ENCODE peak calls at places on chromosomes 16 and 17, in five cellular contexts. C is Karpas-422; F is CD4-positive, CD25-positive, alpha-beta regulatory T cell; M is stomach; V is thoracic aorta. Y is an unnamed sample.

GRCh38 chr17:335691-336090 is 16.9 kb downstream of the RPH3AL start:
- DNase-seq in C (peak), F (no peak), M (no peak), V (no peak), Y (peak)

GRCh38 chr16:10876799-10877341 is at the start of gene CIITA:
- DNase-seq in C (peak), F (peak), M (peak), V (peak), Y (no peak)

GRCh38 chr16:58563235-58563634 is 47.9 kb downstream of the SETD6 start:
- DNase-seq in C (no peak), F (no peak), M (no peak), V (no peak), Y (no peak)

GRCh38 chr16:66539628-66540469 is 10.1 kb downstream of the TK2 start:
- DNase-seq in C (no peak), F (no peak), M (no peak), V (no peak), Y (no peak)

GRCh38 chr16:88759245-88759975 is 25.6 kb downstream of the PIEZO1 start:
- DNase-seq in C (peak), F (peak), M (peak), V (no peak), Y (peak)

GRCh38 chr17:44204453-44204882 is 4.8 kb upstream of the ATXN7L3 start:
- DNase-seq in C (no peak), F (no peak), M (no peak), V (no peak), Y (no peak)

GRCh38 chr17:35084987-35085386 is 21.5 kb upstream of the RFFL start:
- DNase-seq in C (no peak), F (no peak), M (no peak), V (no peak), Y (no peak)

GRCh38 chr17:20028436-20028835 is 19.3 kb downstream of the SPECC1 start:
- DNase-seq in C (no peak), F (no peak), M (no peak), V (no peak), Y (no peak)

GRCh38 chr17:39699818-39700147 is at the start of gene ERBB2:
- DNase-seq in C (no peak), F (no peak), M (peak), V (no peak), Y (no peak)

GRCh38 chr16:10831899-10832886 is 13.6 kb upstream of the TVP23A start:
- DNase-seq in C (no peak), F (no peak), M (no peak), V (no peak), Y (no peak)

GRCh38 chr17:29557717-29558116 is 9.1 kb downstream of the ABHD15 start:
- DNase-seq in C (no peak), F (no peak), M (no peak), V (no peak), Y (no peak)

GRCh38 chr17:17467021-17467420 is 9.8 kb upstream of the MED9 start:
- DNase-seq in C (no peak), F (no peak), M (no peak), V (no peak), Y (peak)
- H3K27ac ChIP-seq in C (no peak), F (no peak), M (no peak), V (no peak), Y (peak)

GRCh38 chr16:73196670-73197069 is 148.7 kb upstream of the ZFHX3 start:
- DNase-seq in C (peak), F (peak), M (peak), V (peak), Y (peak)
- H3K27ac ChIP-seq in C (no peak), F (no peak), M (no peak), V (no peak), Y (no peak)

GRCh38 chr17:27818311-27819170 is 18.2 kb upstream of the NOS2 start:
- DNase-seq in C (no peak), F (no peak), M (no peak), V (no peak), Y (peak)
- H3K27ac ChIP-seq in C (no peak), F (no peak), M (peak), V (no peak), Y (peak)

DNA sequence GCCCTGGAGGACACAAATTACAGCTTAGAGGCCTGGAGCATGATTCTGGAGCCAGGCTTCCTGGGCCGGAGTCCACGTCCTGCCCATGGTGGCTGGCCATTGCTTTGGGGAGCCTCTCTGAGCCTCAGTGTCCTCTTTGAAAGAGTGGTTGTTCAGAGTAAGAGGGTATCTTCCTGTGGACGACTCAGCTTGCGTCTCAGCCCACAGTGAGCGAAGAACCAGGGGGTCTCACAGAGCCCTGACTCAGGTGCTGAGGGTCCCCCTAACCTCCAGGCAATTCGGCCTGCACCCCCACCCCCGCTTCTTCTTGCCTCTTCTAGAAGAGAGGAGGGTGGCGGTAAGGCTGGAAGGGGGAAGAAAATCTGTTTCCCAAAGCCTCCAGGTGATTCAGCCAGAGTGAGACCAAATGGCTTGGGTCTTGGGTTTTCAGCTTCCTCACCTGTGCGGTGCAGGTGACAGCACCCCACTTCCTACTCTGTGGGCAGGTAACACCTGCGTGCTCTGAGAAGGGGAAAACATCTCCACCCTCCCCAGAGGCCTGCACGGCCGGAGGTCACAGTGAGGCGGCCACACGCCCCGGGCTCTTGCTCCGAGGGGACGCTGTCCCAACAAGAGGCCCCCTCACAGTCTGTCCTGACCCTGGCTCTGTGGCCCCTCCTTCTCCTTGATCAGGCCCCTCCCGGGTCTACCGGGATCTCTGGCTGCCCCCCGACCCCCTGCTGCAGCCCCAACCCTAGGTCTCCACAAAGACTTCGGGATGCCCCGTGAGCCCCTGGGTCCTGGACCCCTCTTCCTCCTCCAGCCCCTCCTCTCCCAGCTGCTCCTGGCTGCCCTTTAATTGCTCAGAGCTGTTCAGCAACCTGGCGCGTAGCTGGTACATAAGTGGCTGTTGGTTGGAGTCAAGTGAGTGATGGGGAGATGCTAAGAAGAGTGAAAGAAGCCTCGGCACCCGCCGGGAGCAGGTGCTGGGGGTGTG is 119.2 kb downstream of the METRNL start:
- DNase-seq in C (no peak), F (no peak), M (no peak), V (peak), Y (no peak)
- H3K27ac ChIP-seq in C (no peak), F (peak), M (peak), V (peak), Y (no peak)

GRCh38 chr16:75266738-75267630 is 15.6 kb upstream of the BCAR1 start:
- DNase-seq in C (no peak), F (no peak), M (no peak), V (no peak), Y (no peak)

GRCh38 chr16:75264999-75265910 is 13.8 kb upstream of the BCAR1 start:
- DNase-seq in C (no peak), F (no peak), M (peak), V (no peak), Y (no peak)

GRCh38 chr16:75265911-75266701 is 14.7 kb upstream of the BCAR1 start:
- DNase-seq in C (peak), F (no peak), M (peak), V (no peak), Y (peak)

GRCh38 chr16:75264531-75264998 is 13.1 kb upstream of the BCAR1 start:
- DNase-seq in C (no peak), F (no peak), M (no peak), V (no peak), Y (peak)

GRCh38 chr16:75267631-75268264 is 16.3 kb upstream of the BCAR1 start:
- DNase-seq in C (no peak), F (no peak), M (peak), V (no peak), Y (no peak)
- H3K27ac ChIP-seq in C (no peak), F (no peak), M (no peak), V (peak), Y (no peak)

GRCh38 chr16:2148714-2149629 is 547 bp downstream of the RAB26 start:
- DNase-seq in C (peak), F (no peak), M (peak), V (no peak), Y (no peak)
- H3K27ac ChIP-seq in C (no peak), F (no peak), M (peak), V (no peak), Y (peak)

GRCh38 chr17:48571024-48571818 is 6.9 kb downstream of the HOXB4 start:
- DNase-seq in C (no peak), F (no peak), M (no peak), V (no peak), Y (no peak)
- H3K27ac ChIP-seq in C (no peak), F (no peak), M (peak), V (peak), Y (no peak)

GRCh38 chr17:81510798-81511549 is 1.6 kb downstream of the ACTG1 start:
- DNase-seq in C (peak), F (peak), M (no peak), V (no peak), Y (peak)
- H3K27ac ChIP-seq in C (peak), F (peak), M (peak), V (peak), Y (peak)

GRCh38 chr16:4831616-4832015 is 15.5 kb downstream of the GLYR1 start:
- DNase-seq in C (no peak), F (no peak), M (no peak), V (no peak), Y (no peak)
- H3K27ac ChIP-seq in C (no peak), F (no peak), M (no peak), V (no peak), Y (no peak)

GRCh38 chr16:28301620-28302019 is 9.3 kb downstream of the SBK1 start:
- DNase-seq in C (no peak), F (no peak), M (no peak), V (no peak), Y (no peak)
- H3K27ac ChIP-seq in C (no peak), F (no peak), M (no peak), V (no peak), Y (no peak)